ENCODE peak calls at places on chromosomes 12 and 14, in six cellular contexts. W is HCT116, N is astrocyte, H is psoas muscle, A is lower lobe of right lung, L is pancreas. D is an unnamed sample.

GRCh38 chr12:90841336-90841735 is 113.6 kb downstream of the CCER1 start:
- DNase-seq in W (no peak), N (no peak), H (no peak), A (no peak), L (no peak), D (no peak)

GRCh38 chr12:14211829-14212455 is 153.5 kb upstream of the ATF7IP start:
- DNase-seq in W (no peak), N (peak; percentile 18), H (no peak), A (no peak), L (no peak), D (no peak)

GRCh38 chr12:32298917-32299316 is 100.4 kb upstream of the FGD4 start:
- DNase-seq in W (no peak), N (no peak), H (no peak), A (no peak), L (no peak), D (no peak)

GRCh38 chr12:120012067-120012621 is 23.1 kb downstream of the BICDL1 start:
- DNase-seq in W (peak; percentile 18), N (peak; percentile 12), H (no peak), A (no peak), L (no peak), D (no peak)

GRCh38 chr14:60189923-60190840 is 25.0 kb upstream of the DHRS7 start:
- DNase-seq in W (no peak), N (no peak), H (no peak), A (no peak), L (no peak), D (no peak)

GRCh38 chr14:104436741-104437701 is 142.5 kb upstream of the C14orf180 start:
- DNase-seq in W (no peak), N (no peak), H (no peak), A (peak; percentile 40), L (peak; percentile 50), D (peak; percentile 11)

GRCh38 chr12:74791365-74791764 is 253.7 kb downstream of the ATXN7L3B start:
- DNase-seq in W (no peak), N (no peak), H (no peak), A (no peak), L (no peak), D (no peak)

GRCh38 chr12:52020126-52020525 is 13.4 kb downstream of the TAMALIN start:
- DNase-seq in W (no peak), N (no peak), H (no peak), A (no peak), L (no peak), D (no peak)

GRCh38 chr12:28536088-28536487 is 345.8 kb downstream of the CCDC91 start:
- DNase-seq in W (no peak), N (peak; percentile 75), H (no peak), A (no peak), L (no peak), D (no peak)

GRCh38 chr12:14775652-14776020 is 27.6 kb downstream of the WBP11 start:
- DNase-seq in W (no peak), N (peak; percentile 33), H (no peak), A (no peak), L (no peak), D (no peak)

GRCh38 chr12:121800694-121801600 is 2.9 kb upstream of the SETD1B start:
- DNase-seq in W (no peak), N (peak; percentile 74), H (peak; percentile 81), A (peak; percentile 88), L (peak; percentile 86), D (peak; percentile 83)

GRCh38 chr14:33017016-33017415 is 78.3 kb downstream of the NPAS3 start:
- DNase-seq in W (no peak), N (no peak), H (no peak), A (no peak), L (no peak), D (no peak)

GRCh38 chr12:5163661-5164060 is 120.0 kb downstream of the KCNA5 start:
- DNase-seq in W (no peak), N (peak; percentile 53), H (no peak), A (no peak), L (no peak), D (no peak)

GRCh38 chr14:24665440-24665991 is 31.5 kb upstream of the GZMB start:
- DNase-seq in W (no peak), N (no peak), H (no peak), A (no peak), L (no peak), D (no peak)

GRCh38 chr12:79567164-79567563 is 123.6 kb downstream of the PAWR start:
- DNase-seq in W (no peak), N (no peak), H (no peak), A (no peak), L (no peak), D (no peak)

GRCh38 chr12:101783150-101783549 is 43.9 kb upstream of the SYCP3 start:
- DNase-seq in W (no peak), N (no peak), H (no peak), A (no peak), L (no peak), D (no peak)

GRCh38 chr12:93819048-93819491 is 141.9 kb downstream of the CRADD start:
- DNase-seq in W (no peak), N (peak; percentile 89), H (peak; percentile 64), A (no peak), L (no peak), D (peak; percentile 48)

GRCh38 chr14:22202313-22202712 is 386.7 kb downstream of the DAD1 start:
- DNase-seq in W (no peak), N (no peak), H (no peak), A (no peak), L (no peak), D (no peak)

GRCh38 chr14:83004456-83005006 is 1470.9 kb upstream of the SEL1L start:
- DNase-seq in W (no peak), N (no peak), H (no peak), A (no peak), L (no peak), D (no peak)

GRCh38 chr12:108729612-108730336 is 1.5 kb downstream of the CORO1C start:
- DNase-seq in W (no peak), N (peak; percentile 79), H (no peak), A (no peak), L (no peak), D (no peak)

GRCh38 chr12:116675339-116676107 is 62.3 kb downstream of the SPRING1 start:
- DNase-seq in W (no peak), N (no peak), H (no peak), A (no peak), L (no peak), D (peak; percentile 47)

GRCh38 chr12:116672010-116672409 is 65.9 kb downstream of the SPRING1 start:
- DNase-seq in W (no peak), N (no peak), H (no peak), A (no peak), L (no peak), D (no peak)

GRCh38 chr12:116674643-116675183 is 63.2 kb downstream of the SPRING1 start:
- DNase-seq in W (no peak), N (no peak), H (no peak), A (no peak), L (no peak), D (no peak)

GRCh38 chr12:116672842-116673516 is 64.9 kb downstream of the SPRING1 start:
- DNase-seq in W (no peak), N (no peak), H (no peak), A (no peak), L (no peak), D (no peak)

GRCh38 chr12:116673713-116674112 is 64.2 kb downstream of the SPRING1 start:
- DNase-seq in W (peak; percentile 21), N (no peak), H (no peak), A (no peak), L (no peak), D (no peak)
- TF ChIP-seq CTCF in W (peak; percentile 51), N (no peak), H (no peak), A (no peak), L (no peak), D (no peak)

GRCh38 chr12:97321640-97322039 is 141.0 kb upstream of the RMST start:
- DNase-seq in W (no peak), N (no peak), H (no peak), A (no peak), L (no peak), D (no peak)

GRCh38 chr12:97323154-97323553 is 139.4 kb upstream of the RMST start:
- DNase-seq in W (no peak), N (no peak), H (no peak), A (no peak), L (no peak), D (no peak)

GRCh38 chr12:97322388-97322787 is 140.2 kb upstream of the RMST start:
- DNase-seq in W (no peak), N (no peak), H (no peak), A (no peak), L (no peak), D (no peak)

DNA sequence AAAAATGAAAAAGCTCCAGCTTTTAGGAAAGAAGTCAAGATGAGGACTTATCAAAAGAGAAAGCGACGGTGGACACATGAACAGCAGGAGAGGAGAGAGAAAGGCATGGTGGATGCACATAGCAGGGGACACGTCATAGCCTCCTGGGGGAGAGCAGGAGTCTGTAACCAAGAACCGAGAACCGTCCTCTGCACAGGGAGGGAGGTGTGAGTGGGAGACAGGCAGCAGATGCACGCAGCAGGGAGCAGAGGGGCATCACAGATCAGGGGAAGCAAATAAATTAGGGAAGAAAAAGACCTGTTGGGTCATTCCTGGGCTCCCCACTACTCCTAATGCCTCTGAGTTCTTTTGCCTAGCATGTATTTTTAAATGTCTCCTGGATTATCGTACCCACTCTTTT is 138.1 kb upstream of the RMST start:
- DNase-seq in W (no peak), N (no peak), H (no peak), A (no peak), L (no peak), D (no peak)
- H3K9me3 ChIP-seq in W (no peaks in the 10 kb centered on the region), N (no peaks in the 10 kb centered on the region), H (no peaks in the 10 kb centered on the region), A (no peaks in the 10 kb centered on the region), L (no peaks in the 10 kb centered on the region), D (no peaks in the 10 kb centered on the region)

DNA sequence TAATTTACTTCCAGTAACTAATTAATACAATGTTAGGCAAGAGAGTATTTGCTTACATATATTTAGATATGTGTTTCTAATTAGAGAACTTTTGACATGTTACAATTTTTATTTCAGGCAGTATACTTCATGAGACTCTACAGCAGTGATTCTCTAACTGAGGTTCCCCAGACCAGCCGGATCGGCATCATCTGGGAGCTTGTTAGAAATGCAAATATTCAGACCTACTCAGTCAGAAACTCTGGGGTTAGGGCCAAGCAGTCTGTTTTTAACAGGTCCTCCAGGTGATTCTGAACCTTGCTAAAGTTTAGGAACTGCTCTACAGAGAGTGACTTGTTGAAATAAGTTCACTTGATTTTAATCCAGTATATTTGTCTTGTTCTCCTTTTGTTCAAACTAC is 46.5 kb downstream of the ARID2 start:
- DNase-seq in W (no peak), N (no peak), H (no peak), A (no peak), L (no peak), D (no peak)
- TF ChIP-seq CTCF in W (no peak), N (no peak), H (no peak), A (no peak), L (no peak), D (no peak)

GRCh38 chr12:106669216-106669615 is 86.4 kb downstream of the RFX4 start:
- DNase-seq in W (no peak), N (no peak), H (no peak), A (no peak), L (no peak), D (no peak)

GRCh38 chr12:106657499-106657898 is 74.7 kb downstream of the RFX4 start:
- DNase-seq in W (no peak), N (no peak), H (no peak), A (no peak), L (no peak), D (no peak)

DNA sequence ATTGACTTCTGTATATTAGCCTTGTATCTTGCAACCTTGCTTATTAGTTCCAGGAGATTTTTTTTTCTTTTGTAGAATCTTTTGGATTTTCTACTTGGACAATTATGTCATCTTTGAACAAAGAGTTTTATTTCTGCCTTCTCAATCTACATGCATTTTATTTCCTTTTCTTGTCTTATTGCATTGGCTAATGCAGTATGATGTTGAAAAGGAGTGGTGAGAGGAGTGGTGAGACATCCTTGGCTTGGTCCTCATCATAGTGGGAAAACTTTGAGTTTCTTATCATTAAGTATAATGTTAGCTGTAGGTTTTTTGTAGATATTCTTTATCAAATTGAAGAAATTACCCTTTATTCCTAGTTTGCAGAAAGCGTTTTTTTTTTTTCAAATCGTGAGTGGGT is 80.6 kb downstream of the RFX4 start:
- DNase-seq in W (no peak), N (no peak), H (no peak), A (no peak), L (no peak), D (no peak)
- H3K9me3 ChIP-seq in W (peaks cover 3% of the 10 kb centered on the region), N (peaks cover 7% of the 10 kb centered on the region), H (peaks cover 25% of the 10 kb centered on the region), A (peaks cover 21% of the 10 kb centered on the region), L (no peaks in the 10 kb centered on the region), D (peaks cover 50% of the 10 kb centered on the region)

D was measured in heart right ventricle.